ENCODE peak calls at places on chromosomes 12 and 14, in four cellular contexts. F is mesothelial cell of epicardium, N is omental fat pad, M is A549. L is an unnamed sample.

GRCh38 chr14:78029471-78030372 is 140.5 kb upstream of the NRXN3 start:
- DNase-seq in F (no peak), N (no peak), M (no peak), L (no peak)

GRCh38 chr12:27645671-27646070 is 50.6 kb upstream of the REP15 start:
- DNase-seq in M (no peak), F (no peak), N (no peak), L (no peak)

GRCh38 chr12:121295746-121296617 is 527 bp downstream of the CAMKK2 start:
- DNase-seq in M (peak; percentile 39), F (peak; percentile 46), N (no peak), L (peak; percentile 43)

GRCh38 chr14:95444132-95445129 is 72.0 kb downstream of the SYNE3 start:
- DNase-seq in N (no peak), F (no peak), M (no peak), L (no peak)

GRCh38 chr12:45944771-45945170 is 45.6 kb downstream of the SCAF11 start:
- DNase-seq in F (no peak), N (no peak), M (no peak), L (no peak)

GRCh38 chr14:85817430-85817829 is 287.5 kb downstream of the FLRT2 start:
- DNase-seq in M (no peak), F (no peak), N (no peak), L (no peak)

GRCh38 chr14:36647417-36647826 is 14.2 kb upstream of the PAX9 start:
- DNase-seq in M (no peak), N (no peak), F (no peak), L (no peak)

GRCh38 chr12:107405436-107405835 is 280.2 kb upstream of the PWP1 start:
- DNase-seq in N (no peak), M (no peak), F (no peak), L (no peak)

GRCh38 chr12:642633-643477 is 20.4 kb downstream of the NINJ2 start:
- DNase-seq in F (peak; percentile 69), N (no peak), M (peak; percentile 83), L (peak; percentile 69)

GRCh38 chr12:48865141-48865440 is 579 bp downstream of the RND1 start:
- DNase-seq in N (no peak), M (no peak), F (no peak), L (no peak)

GRCh38 chr14:71206766-71207371 is 299.6 kb downstream of the PCNX1 start:
- DNase-seq in F (no peak), N (no peak), M (peak; percentile 27), L (peak; percentile 76)

GRCh38 chr14:49173765-49174373 is 412.3 kb downstream of the RPS29 start:
- DNase-seq in F (no peak), M (peak; percentile 77), N (no peak), L (peak; percentile 68)
- TF ChIP-seq CTCF in F (no peak), M (peak; percentile 57), N (no peak), L (peak; percentile 41)

DNA sequence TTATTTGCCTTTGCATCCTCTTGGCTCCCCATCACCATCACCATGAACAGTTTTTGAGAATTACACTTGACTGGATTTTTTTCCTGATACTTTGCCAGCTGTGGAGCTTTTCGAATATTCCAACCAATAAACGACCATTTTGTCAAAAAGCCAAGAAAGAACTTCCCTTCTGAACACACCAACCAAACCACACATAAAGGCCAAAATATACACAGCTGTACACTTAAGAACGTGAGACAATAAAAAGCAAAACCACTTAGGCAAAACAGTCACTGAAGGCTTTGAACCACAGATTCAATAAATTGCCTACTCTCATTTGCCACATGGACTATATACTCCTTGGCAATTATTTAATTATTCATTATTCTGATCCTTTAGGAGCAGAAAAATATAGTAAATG is 1.1 kb downstream of the C14orf93 start:
- DNase-seq in N (no peak), M (no peak), F (no peak), L (no peak)
- TF ChIP-seq CTCF in N (no peak), M (no peak), F (no peak), L (no peak)

DNA sequence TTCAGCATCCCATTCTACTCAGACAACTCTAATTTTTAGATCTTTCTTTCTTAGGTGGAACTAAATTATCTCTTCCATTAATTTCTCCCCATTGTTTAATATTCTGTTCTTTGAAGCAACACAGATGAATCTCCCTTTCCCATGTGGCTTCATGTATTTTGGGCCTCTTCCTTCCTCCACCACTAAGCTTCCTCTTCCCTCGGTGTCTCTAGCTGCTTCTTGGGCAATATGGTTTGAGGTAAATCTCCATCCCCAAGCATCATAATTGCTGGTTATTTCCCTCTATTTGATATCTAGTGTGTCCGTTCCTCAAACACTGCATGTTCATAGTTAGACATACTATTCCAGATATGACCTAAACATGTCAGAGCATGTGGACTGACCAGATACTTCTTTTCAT is 119.2 kb downstream of the PELI2 start:
- DNase-seq in M (no peak), F (no peak), N (no peak), L (no peak)
- TF ChIP-seq CTCF in M (no peak), F (no peak), N (no peak), L (no peak)

GRCh38 chr14:76957224-76957881 is 71.2 kb downstream of the IRF2BPL start:
- DNase-seq in N (no peak), F (no peak), M (no peak), L (no peak)

GRCh38 chr14:76958020-76958965 is 70.2 kb downstream of the IRF2BPL start:
- DNase-seq in F (no peak), N (no peak), M (no peak), L (no peak)

GRCh38 chr14:76954791-76955190 is 73.7 kb downstream of the IRF2BPL start:
- DNase-seq in M (no peak), N (no peak), F (no peak), L (no peak)

GRCh38 chr14:76955575-76956252 is 72.8 kb downstream of the IRF2BPL start:
- DNase-seq in M (peak; percentile 60), N (no peak), F (no peak), L (no peak)

GRCh38 chr14:76956253-76957090 is 72.0 kb downstream of the IRF2BPL start:
- DNase-seq in M (peak; percentile 97), F (peak; percentile 86), N (peak; percentile 82), L (peak; percentile 80)
- TF ChIP-seq CTCF in M (no peak), F (no peak), N (no peak), L (no peak)